ENCODE peak calls at places on chromosomes 4 and X, in nine cellular contexts. B is HepG2, I is SK-N-SH, F is sigmoid colon, X is transverse colon, P is suprapubic skin, R is upper lobe of left lung, J is stomach, W is K562. L is an unnamed sample.

GRCh38 chrX:2831471-2832228 is 2.9 kb downstream of the GYG2 start:
- DNase-seq in B (no peak), I (no peak), F (no peak), X (no peak), P (no peak), R (no peak), J (no peak), W (no peak), L (no peak)

GRCh38 chrX:153381684-153382532 is 19.2 kb downstream of the PNMA6E start:
- DNase-seq in B (peak; percentile 59), I (peak; percentile 84), F (no peak), X (no peak), P (no peak), R (no peak), J (no peak), W (peak; percentile 62), L (no peak)

GRCh38 chrX:134929813-134930212 is 61.0 kb upstream of the SMIM10 start:
- DNase-seq in B (no peak), I (no peak), F (no peak), X (no peak), P (no peak), R (no peak), J (no peak), W (no peak), L (no peak)

GRCh38 chr4:51895816-51896408 is 53.0 kb downstream of the DCUN1D4 start:
- DNase-seq in B (peak; percentile 77), I (peak; percentile 64), F (peak; percentile 78), X (peak; percentile 61), P (peak; percentile 64), R (peak; percentile 59), J (peak; percentile 62), W (peak; percentile 80), L (no peak)

GRCh38 chr4:118755438-118756226 is 70.4 kb downstream of the METTL14 start:
- DNase-seq in B (no peak), I (no peak), F (no peak), X (no peak), P (no peak), R (no peak), J (no peak), W (no peak), L (no peak)

GRCh38 chr4:37976513-37976912 is 16.3 kb downstream of the PTTG2 start:
- DNase-seq in B (peak; percentile 39), I (no peak), F (no peak), X (no peak), P (no peak), R (no peak), J (no peak), W (no peak), L (no peak)

GRCh38 chr4:111031180-111031579 is 408.3 kb upstream of the PITX2 start:
- DNase-seq in B (no peak), I (no peak), F (no peak), X (no peak), P (no peak), R (no peak), J (no peak), W (no peak), L (no peak)

GRCh38 chrX:153378607-153379006 is 22.5 kb downstream of the PNMA6E start:
- DNase-seq in B (no peak), I (no peak), F (no peak), X (no peak), P (no peak), R (no peak), J (no peak), W (no peak), L (no peak)

GRCh38 chr4:7217453-7218310 is 25.3 kb downstream of the SORCS2 start:
- DNase-seq in B (no peak), I (no peak), F (no peak), X (no peak), P (no peak), R (peak; percentile 83), J (peak; percentile 41), W (no peak), L (no peak)

GRCh38 chr4:118351851-118352827 is 664 bp downstream of the PRSS12 start:
- DNase-seq in B (peak; percentile 4), I (peak; percentile 65), F (peak; percentile 65), X (peak; percentile 65), P (peak; percentile 67), R (peak; percentile 33), J (peak; percentile 51), W (no peak), L (no peak)

GRCh38 chr4:117637347-117637746 is 396.9 kb upstream of the NDST3 start:
- DNase-seq in B (no peak), I (no peak), F (no peak), X (no peak), P (no peak), R (no peak), J (no peak), W (no peak), L (no peak)

GRCh38 chrX:68488657-68489056 is 10.2 kb upstream of the YIPF6 start:
- DNase-seq in B (peak; percentile 89), I (no peak), F (no peak), X (peak; percentile 71), P (no peak), R (peak; percentile 49), J (peak; percentile 33), W (no peak), L (no peak)

GRCh38 chr4:24328711-24329110 is 255.6 kb downstream of the DHX15 start:
- DNase-seq in B (no peak), I (no peak), F (no peak), X (no peak), P (no peak), R (no peak), J (no peak), W (no peak), L (peak; percentile 60)
- TF ChIP-seq POLR2AphosphoS5 in B (no peak), I (no peak), F (no peak), X (no peak), P (no peak), R (no peak), J (no peak), W (no peak), L (no peak)

DNA sequence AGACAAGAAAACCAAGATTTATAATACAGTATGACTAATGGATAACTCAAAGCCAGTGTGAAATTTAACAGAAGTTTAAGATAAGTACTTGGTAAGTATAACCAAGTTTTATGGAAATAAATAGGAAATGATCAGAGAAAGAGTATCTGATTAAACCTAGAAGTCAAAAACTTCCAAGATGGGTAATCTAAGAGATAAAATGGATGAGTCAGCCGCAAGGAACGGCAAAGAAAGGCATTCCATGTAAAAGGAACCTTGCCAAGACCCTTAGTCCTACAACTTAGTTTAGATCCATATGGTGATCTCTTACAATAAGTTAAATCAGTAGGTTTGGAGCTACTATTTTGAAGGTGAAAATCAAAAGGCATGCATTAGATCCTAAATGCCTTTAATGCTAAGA is 34.8 kb downstream of the LIN54 start:
- DNase-seq in B (no peak), I (no peak), F (no peak), X (no peak), P (no peak), R (no peak), J (no peak), W (no peak), L (no peak)
- H3K27ac ChIP-seq in B (no peak overlapping the region), I (peak overlapping the region; percentile 17), F (no peak overlapping the region), X (no peak overlapping the region), P (no peak overlapping the region), R (no peak overlapping the region), J (no peak overlapping the region), W (no peak overlapping the region), L (no peak overlapping the region)

DNA sequence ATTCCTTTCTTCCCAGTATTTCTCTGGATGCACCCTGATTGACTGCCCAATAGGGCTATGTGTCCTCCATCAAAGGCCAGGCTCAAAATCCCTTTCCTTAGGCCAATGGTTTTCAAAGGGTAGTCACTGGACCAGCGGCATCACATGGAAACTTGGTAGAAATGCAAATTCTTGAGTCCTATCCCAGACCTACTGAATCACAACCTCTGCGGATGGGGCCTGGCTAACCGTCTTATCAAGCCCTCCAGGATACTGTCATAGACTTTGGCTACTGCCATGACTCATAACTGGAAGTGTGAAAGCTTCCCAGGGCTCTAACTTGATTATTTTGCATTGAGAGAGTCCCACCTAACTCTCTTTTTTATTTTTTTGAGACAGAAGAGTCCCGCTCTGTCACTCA is 71.9 kb upstream of the TFDP3 start:
- DNase-seq in B (no peak), I (no peak), F (no peak), X (no peak), P (no peak), R (no peak), J (no peak), W (no peak), L (no peak)
- TF ChIP-seq EP300 in B (no peak), I (no peak), F (no peak), X (no peak), P (no peak), R (no peak), J (no peak), W (no peak), L (no peak)

GRCh38 chr4:26308573-26308972 is 12.2 kb upstream of the RBPJ start:
- DNase-seq in B (no peak), I (no peak), F (no peak), X (no peak), P (no peak), R (no peak), J (no peak), W (no peak), L (no peak)
- TF ChIP-seq POLR2AphosphoS5 in B (no peak), I (no peak), F (no peak), X (no peak), P (no peak), R (no peak), J (no peak), W (no peak), L (no peak)

L was measured in esophagus muscularis mucosa.